ENCODE peak calls at places on chromosomes 7 and 10, in four cellular contexts. K is HCT116, A is C1 segment of cervical spinal cord, Q is stromal cell of bone marrow. P is an unnamed sample.
A peak's percentile ranks its signal among the peaks of the same experiment; 100 is the strongest.

GRCh38 chr7:31663072-31663471 is 23.9 kb upstream of the PPP1R17 start:
- DNase-seq in K (no peak), A (no peak), Q (no peak), P (no peak)

GRCh38 chr7:101911800-101912705 is 94.6 kb downstream of the CUX1 start:
- DNase-seq in K (no peak), A (no peak), Q (no peak), P (no peak)

GRCh38 chr10:110076559-110077318 is 69.0 kb downstream of the ADD3 start:
- DNase-seq in K (peak; percentile 3), A (no peak), Q (peak; percentile 89), P (peak; percentile 82)

GRCh38 chr10:47111329-47111862 is 188.6 kb upstream of the GDF10 start:
- DNase-seq in K (no peak), A (no peak), Q (no peak), P (no peak)

GRCh38 chr10:116973371-116973905 is 31.5 kb downstream of the SHTN1 start:
- DNase-seq in K (no peak), A (no peak), Q (no peak), P (no peak)

GRCh38 chr10:82969405-82969804 is 1094.4 kb downstream of the NRG3 start:
- DNase-seq in K (no peak), A (no peak), Q (no peak), P (no peak)

GRCh38 chr7:159091041-159091440 is 53.6 kb downstream of the VIPR2 start:
- DNase-seq in K (no peak), A (no peak), Q (no peak), P (no peak)

GRCh38 chr10:125628251-125629049 is 54.5 kb downstream of the TEX36 start:
- DNase-seq in K (no peak), A (no peak), Q (no peak), P (no peak)

GRCh38 chr10:62264702-62265436 is 3.8 kb downstream of the RTKN2 start:
- DNase-seq in K (peak; percentile 87), A (no peak), Q (peak; percentile 82), P (peak; percentile 54)

GRCh38 chr10:22667093-22667480 is 47.3 kb downstream of the PIP4K2A start:
- DNase-seq in K (no peak), A (no peak), Q (no peak), P (no peak)

P was measured in AG09319.